ENCODE peak calls at places on chromosomes 12 and 14, in six cellular contexts. One of them, this sample, is unnamed.
A peak's percentile ranks its signal among the peaks of the same experiment; 100 is the strongest.

GRCh38 chr14:89973234-89973823 is 17.6 kb downstream of the TDP1 start:
- DNase-seq in cardiac fibroblast: peak; percentile 83
- DNase-seq in Peyer's patch: peak; percentile 26
- DNase-seq in activated B cell treated with CpG ODN at 0.5 μM for 24 hours: no peak
- DNase-seq in GM13977: peak; percentile 59
- DNase-seq in sigmoid colon: peak; percentile 80
- DNase-seq in this sample: peak; percentile 58

GRCh38 chr12:58916153-58916709 is 4.1 kb downstream of the LRIG3 start:
- DNase-seq in sigmoid colon: no peak
- DNase-seq in activated B cell treated with CpG ODN at 0.5 μM for 24 hours: no peak
- DNase-seq in Peyer's patch: no peak
- DNase-seq in cardiac fibroblast: no peak
- DNase-seq in GM13977: no peak
- DNase-seq in this sample: no peak

GRCh38 chr12:75478395-75478794 is 2.2 kb upstream of the GLIPR1 start:
- DNase-seq in sigmoid colon: no peak
- DNase-seq in GM13977: peak; percentile 30
- DNase-seq in cardiac fibroblast: peak; percentile 74
- DNase-seq in Peyer's patch: peak; percentile 63
- DNase-seq in activated B cell treated with CpG ODN at 0.5 μM for 24 hours: no peak
- DNase-seq in this sample: no peak

GRCh38 chr14:31788340-31788739 is 227.1 kb downstream of the NUBPL start:
- DNase-seq in Peyer's patch: no peak
- DNase-seq in activated B cell treated with CpG ODN at 0.5 μM for 24 hours: no peak
- DNase-seq in GM13977: no peak
- DNase-seq in cardiac fibroblast: no peak
- DNase-seq in sigmoid colon: no peak
- DNase-seq in this sample: no peak

GRCh38 chr12:64237382-64237781 is 15.3 kb upstream of the KICS2 start:
- DNase-seq in sigmoid colon: no peak
- DNase-seq in activated B cell treated with CpG ODN at 0.5 μM for 24 hours: no peak
- DNase-seq in cardiac fibroblast: no peak
- DNase-seq in Peyer's patch: no peak
- DNase-seq in GM13977: no peak
- DNase-seq in this sample: no peak

GRCh38 chr12:29032431-29032830 is 116.6 kb upstream of the FAR2 start:
- DNase-seq in Peyer's patch: no peak
- DNase-seq in GM13977: no peak
- DNase-seq in activated B cell treated with CpG ODN at 0.5 μM for 24 hours: no peak
- DNase-seq in cardiac fibroblast: no peak
- DNase-seq in sigmoid colon: no peak
- DNase-seq in this sample: no peak

GRCh38 chr14:99166506-99166905 is 105.5 kb downstream of the BCL11B start:
- DNase-seq in Peyer's patch: no peak
- DNase-seq in activated B cell treated with CpG ODN at 0.5 μM for 24 hours: no peak
- DNase-seq in cardiac fibroblast: no peak
- DNase-seq in sigmoid colon: no peak
- DNase-seq in GM13977: no peak
- DNase-seq in this sample: no peak

GRCh38 chr14:74934476-74935339 is 11.6 kb upstream of the RPS6KL1 start:
- DNase-seq in GM13977: no peak
- DNase-seq in sigmoid colon: no peak
- DNase-seq in Peyer's patch: no peak
- DNase-seq in cardiac fibroblast: peak; percentile 34
- DNase-seq in activated B cell treated with CpG ODN at 0.5 μM for 24 hours: no peak
- DNase-seq in this sample: peak; percentile 52

GRCh38 chr12:110137786-110138185 is 13.6 kb downstream of the IFT81 start:
- DNase-seq in Peyer's patch: no peak
- DNase-seq in activated B cell treated with CpG ODN at 0.5 μM for 24 hours: no peak
- DNase-seq in cardiac fibroblast: no peak
- DNase-seq in sigmoid colon: no peak
- DNase-seq in GM13977: no peak
- DNase-seq in this sample: no peak

GRCh38 chr12:121711925-121712461 is 559 bp upstream of the TMEM120B start:
- DNase-seq in Peyer's patch: peak; percentile 23
- DNase-seq in activated B cell treated with CpG ODN at 0.5 μM for 24 hours: no peak
- DNase-seq in cardiac fibroblast: peak; percentile 27
- DNase-seq in sigmoid colon: peak; percentile 72
- DNase-seq in GM13977: peak; percentile 48
- DNase-seq in this sample: no peak

GRCh38 chr12:92702754-92703679 is at the start of gene PLEKHG7:
- DNase-seq in GM13977: peak; percentile 76
- DNase-seq in cardiac fibroblast: no peak
- DNase-seq in sigmoid colon: no peak
- DNase-seq in Peyer's patch: peak; percentile 67
- DNase-seq in activated B cell treated with CpG ODN at 0.5 μM for 24 hours: peak; percentile 29
- DNase-seq in this sample: peak; percentile 83

GRCh38 chr14:31659278-31659677 is 98.1 kb downstream of the NUBPL start:
- DNase-seq in activated B cell treated with CpG ODN at 0.5 μM for 24 hours: no peak
- DNase-seq in GM13977: no peak
- DNase-seq in sigmoid colon: no peak
- DNase-seq in cardiac fibroblast: no peak
- DNase-seq in Peyer's patch: no peak
- DNase-seq in this sample: no peak

GRCh38 chr12:114691196-114691595 is 7.2 kb upstream of the TBX3 start:
- DNase-seq in sigmoid colon: peak; percentile 50
- DNase-seq in activated B cell treated with CpG ODN at 0.5 μM for 24 hours: no peak
- DNase-seq in GM13977: no peak
- DNase-seq in cardiac fibroblast: no peak
- DNase-seq in Peyer's patch: no peak
- DNase-seq in this sample: no peak

GRCh38 chr12:101698782-101699347 is 1.4 kb downstream of the CHPT1 start:
- DNase-seq in sigmoid colon: no peak
- DNase-seq in Peyer's patch: peak; percentile 34
- DNase-seq in cardiac fibroblast: peak; percentile 12
- DNase-seq in activated B cell treated with CpG ODN at 0.5 μM for 24 hours: no peak
- DNase-seq in GM13977: peak; percentile 28
- DNase-seq in this sample: peak; percentile 26
- TF ChIP-seq CTCF in sigmoid colon: no peak
- TF ChIP-seq CTCF in Peyer's patch: peak; percentile 17
- TF ChIP-seq CTCF in cardiac fibroblast: peak; percentile 20
- TF ChIP-seq CTCF in activated B cell treated with CpG ODN at 0.5 μM for 24 hours: no peak
- TF ChIP-seq CTCF in GM13977: peak; percentile 34
- TF ChIP-seq CTCF in this sample: peak; percentile 22

DNA sequence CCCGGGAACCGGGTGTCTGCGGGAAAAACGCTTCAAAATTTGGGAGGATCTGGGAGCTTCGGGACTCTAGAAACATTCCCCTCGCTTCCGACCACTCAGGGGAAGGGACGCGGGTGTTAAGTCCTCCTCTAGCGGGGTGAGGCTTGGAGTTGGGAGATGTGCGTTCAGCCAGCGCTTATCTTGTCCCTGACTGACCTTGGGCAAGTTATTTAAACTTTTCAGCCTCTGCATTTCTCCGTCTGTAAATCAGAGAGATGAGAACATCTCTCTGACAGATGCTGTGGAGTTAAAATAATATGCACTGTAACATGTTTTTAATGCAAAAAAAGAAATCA is 76.9 kb upstream of the ANO4 start:
- DNase-seq in sigmoid colon: no peak
- DNase-seq in GM13977: no peak
- DNase-seq in activated B cell treated with CpG ODN at 0.5 μM for 24 hours: no peak
- DNase-seq in Peyer's patch: no peak
- DNase-seq in cardiac fibroblast: no peak
- DNase-seq in this sample: no peak
- TF ChIP-seq CTCF in sigmoid colon: no peak
- TF ChIP-seq CTCF in GM13977: no peak
- TF ChIP-seq CTCF in activated B cell treated with CpG ODN at 0.5 μM for 24 hours: no peak
- TF ChIP-seq CTCF in Peyer's patch: no peak
- TF ChIP-seq CTCF in cardiac fibroblast: no peak
- TF ChIP-seq CTCF in this sample: no peak

GRCh38 chr14:94638961-94639817 is 27.0 kb downstream of the SERPINA3 start:
- DNase-seq in activated B cell treated with CpG ODN at 0.5 μM for 24 hours: no peak
- DNase-seq in cardiac fibroblast: no peak
- DNase-seq in sigmoid colon: peak; percentile 22
- DNase-seq in GM13977: no peak
- DNase-seq in Peyer's patch: no peak
- DNase-seq in this sample: no peak
- TF ChIP-seq CTCF in activated B cell treated with CpG ODN at 0.5 μM for 24 hours: no peak
- TF ChIP-seq CTCF in cardiac fibroblast: no peak
- TF ChIP-seq CTCF in sigmoid colon: no peak
- TF ChIP-seq CTCF in GM13977: no peak
- TF ChIP-seq CTCF in Peyer's patch: no peak
- TF ChIP-seq CTCF in this sample: no peak

DNA sequence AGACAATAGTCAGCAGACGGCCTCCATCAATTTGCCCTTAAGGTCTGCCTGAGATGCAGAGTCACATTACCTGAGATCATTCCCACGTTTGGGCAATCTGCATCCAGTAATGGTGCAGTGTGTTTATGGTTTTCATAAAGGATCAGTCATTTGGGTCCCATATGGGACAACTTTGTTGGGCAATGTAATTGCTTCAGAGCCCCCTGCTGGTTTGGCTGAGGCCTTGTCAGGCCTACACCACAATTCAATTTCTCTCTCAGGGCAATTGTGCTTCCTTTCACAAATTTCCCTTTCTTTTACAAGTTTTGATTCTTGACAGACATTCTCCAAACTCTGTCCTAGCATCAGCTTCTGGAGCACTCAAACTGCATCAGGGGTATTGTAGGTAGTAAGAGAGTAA is 191.2 kb upstream of the SSTR1 start:
- DNase-seq in GM13977: no peak
- DNase-seq in cardiac fibroblast: no peak
- DNase-seq in sigmoid colon: no peak
- DNase-seq in activated B cell treated with CpG ODN at 0.5 μM for 24 hours: no peak
- DNase-seq in Peyer's patch: no peak
- DNase-seq in this sample: no peak
- TF ChIP-seq CTCF in GM13977: peak; percentile 18
- TF ChIP-seq CTCF in cardiac fibroblast: peak; percentile 23
- TF ChIP-seq CTCF in sigmoid colon: no peak
- TF ChIP-seq CTCF in activated B cell treated with CpG ODN at 0.5 μM for 24 hours: no peak
- TF ChIP-seq CTCF in Peyer's patch: peak; percentile 10
- TF ChIP-seq CTCF in this sample: no peak

DNA sequence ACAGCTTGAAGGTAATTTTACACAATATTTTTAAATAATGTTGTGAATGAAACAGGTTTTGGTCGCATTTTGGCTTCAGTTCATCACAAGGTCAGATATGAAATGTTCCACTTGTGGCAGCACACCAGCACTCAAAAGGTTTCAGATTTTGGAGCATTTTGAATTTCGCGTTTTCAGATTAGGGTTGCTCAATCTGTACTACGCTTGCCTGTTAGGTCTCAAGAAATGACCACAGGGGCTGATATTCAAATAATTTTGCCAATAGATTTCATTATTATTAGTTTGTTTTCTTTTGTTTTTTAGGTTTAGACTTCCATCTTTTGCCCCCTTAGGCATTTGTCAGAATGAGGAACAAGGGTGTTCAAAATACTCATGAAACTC is 29.8 kb downstream of the DICER1 start:
- DNase-seq in cardiac fibroblast: no peak
- DNase-seq in sigmoid colon: no peak
- DNase-seq in Peyer's patch: no peak
- DNase-seq in GM13977: no peak
- DNase-seq in activated B cell treated with CpG ODN at 0.5 μM for 24 hours: no peak
- DNase-seq in this sample: no peak
- TF ChIP-seq CTCF in cardiac fibroblast: no peak
- TF ChIP-seq CTCF in sigmoid colon: no peak
- TF ChIP-seq CTCF in Peyer's patch: no peak
- TF ChIP-seq CTCF in GM13977: no peak
- TF ChIP-seq CTCF in activated B cell treated with CpG ODN at 0.5 μM for 24 hours: no peak
- TF ChIP-seq CTCF in this sample: no peak

GRCh38 chr14:101590062-101590461 is 28.8 kb downstream of the DIO3 start:
- DNase-seq in Peyer's patch: no peak
- DNase-seq in activated B cell treated with CpG ODN at 0.5 μM for 24 hours: no peak
- DNase-seq in sigmoid colon: no peak
- DNase-seq in GM13977: no peak
- DNase-seq in cardiac fibroblast: no peak
- DNase-seq in this sample: no peak
- TF ChIP-seq CTCF in Peyer's patch: no peak
- TF ChIP-seq CTCF in activated B cell treated with CpG ODN at 0.5 μM for 24 hours: no peak
- TF ChIP-seq CTCF in sigmoid colon: no peak
- TF ChIP-seq CTCF in GM13977: no peak
- TF ChIP-seq CTCF in cardiac fibroblast: no peak
- TF ChIP-seq CTCF in this sample: no peak

GRCh38 chr12:21771311-21771710 is 3.2 kb downstream of the KCNJ8 start:
- DNase-seq in cardiac fibroblast: peak; percentile 2
- DNase-seq in GM13977: no peak
- DNase-seq in activated B cell treated with CpG ODN at 0.5 μM for 24 hours: no peak
- DNase-seq in sigmoid colon: no peak
- DNase-seq in Peyer's patch: no peak
- DNase-seq in this sample: no peak

GRCh38 chr12:21775130-21775920 is 819 bp upstream of the KCNJ8 start:
- DNase-seq in Peyer's patch: no peak
- DNase-seq in sigmoid colon: no peak
- DNase-seq in activated B cell treated with CpG ODN at 0.5 μM for 24 hours: no peak
- DNase-seq in cardiac fibroblast: no peak
- DNase-seq in GM13977: no peak
- DNase-seq in this sample: no peak

GRCh38 chr12:21774358-21775129 is at the start of gene KCNJ8:
- DNase-seq in cardiac fibroblast: peak; percentile 15
- DNase-seq in GM13977: no peak
- DNase-seq in sigmoid colon: peak; percentile 92
- DNase-seq in activated B cell treated with CpG ODN at 0.5 μM for 24 hours: no peak
- DNase-seq in Peyer's patch: peak; percentile 16
- DNase-seq in this sample: peak; percentile 11

GRCh38 chr12:21773799-21774198 is 707 bp downstream of the KCNJ8 start:
- DNase-seq in GM13977: no peak
- DNase-seq in activated B cell treated with CpG ODN at 0.5 μM for 24 hours: no peak
- DNase-seq in sigmoid colon: no peak
- DNase-seq in cardiac fibroblast: no peak
- DNase-seq in Peyer's patch: no peak
- DNase-seq in this sample: no peak

DNA sequence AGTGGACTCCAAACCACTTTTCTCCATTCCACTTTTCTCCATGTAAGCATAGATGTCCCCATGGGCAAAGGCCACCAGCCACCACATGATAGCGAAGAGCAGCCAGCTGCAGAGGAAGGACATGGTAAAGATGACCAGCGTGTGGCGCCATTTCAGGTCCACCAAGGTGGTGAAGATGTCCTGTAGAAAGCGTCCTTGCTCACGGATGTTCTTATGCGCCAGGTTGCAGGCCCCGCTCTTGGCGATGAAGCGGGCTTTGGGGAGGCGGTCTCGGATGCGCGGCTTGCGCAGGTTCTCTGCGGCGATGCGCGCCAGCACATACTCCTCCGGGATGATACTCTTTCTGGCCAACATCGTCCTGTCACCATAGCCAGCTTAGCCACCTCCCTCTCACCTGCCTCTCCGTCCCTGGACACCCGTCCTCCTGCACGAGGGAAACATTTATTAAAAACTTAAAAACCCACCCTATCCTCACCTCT is 1.2 kb downstream of the KCNJ8 start:
- DNase-seq in sigmoid colon: peak; percentile 83
- DNase-seq in activated B cell treated with CpG ODN at 0.5 μM for 24 hours: no peak
- DNase-seq in Peyer's patch: no peak
- DNase-seq in GM13977: no peak
- DNase-seq in cardiac fibroblast: peak; percentile 5
- DNase-seq in this sample: peak; percentile 6
- TF ChIP-seq CTCF in sigmoid colon: peak; percentile 24
- TF ChIP-seq CTCF in activated B cell treated with CpG ODN at 0.5 μM for 24 hours: no peak
- TF ChIP-seq CTCF in Peyer's patch: peak; percentile 10
- TF ChIP-seq CTCF in GM13977: peak; percentile 18
- TF ChIP-seq CTCF in cardiac fibroblast: peak; percentile 34
- TF ChIP-seq CTCF in this sample: no peak

GRCh38 chr14:96345669-96346068 is 17.5 kb downstream of the ATG2B start:
- DNase-seq in GM13977: no peak
- DNase-seq in Peyer's patch: no peak
- DNase-seq in activated B cell treated with CpG ODN at 0.5 μM for 24 hours: no peak
- DNase-seq in sigmoid colon: no peak
- DNase-seq in cardiac fibroblast: no peak
- DNase-seq in this sample: no peak
- TF ChIP-seq CTCF in GM13977: no peak
- TF ChIP-seq CTCF in Peyer's patch: no peak
- TF ChIP-seq CTCF in activated B cell treated with CpG ODN at 0.5 μM for 24 hours: no peak
- TF ChIP-seq CTCF in sigmoid colon: no peak
- TF ChIP-seq CTCF in cardiac fibroblast: no peak
- TF ChIP-seq CTCF in this sample: no peak

This sample was measured in GM10248.